ENCODE peak calls at places on chromosomes 1 and 21, in five cellular contexts. B, N, L, E and P are unnamed samples.

GRCh38 chr1:93620841-93621210 is 60.8 kb downstream of the BCAR3 start:
- DNase-seq in B (no peak), N (no peak), L (no peak), E (no peak), P (no peak)

GRCh38 chr1:56063461-56063860 is 515.9 kb downstream of the PLPP3 start:
- DNase-seq in B (no peak), N (no peak), L (no peak), E (no peak), P (no peak)

GRCh38 chr1:28877132-28877781 is 37.1 kb upstream of the EPB41 start:
- DNase-seq in B (peak), N (peak), L (peak), E (peak), P (peak)

GRCh38 chr1:204889681-204890373 is 19.2 kb downstream of the NFASC start:
- DNase-seq in B (no peak), N (no peak), L (no peak), E (no peak), P (no peak)

GRCh38 chr1:42946120-42947009 is 12.3 kb downstream of the SLC2A1 start:
- DNase-seq in B (no peak), N (no peak), L (no peak), E (no peak), P (no peak)

GRCh38 chr1:228211091-228211870 is 3.4 kb downstream of the OBSCN start:
- DNase-seq in B (no peak), N (no peak), L (no peak), E (no peak), P (no peak)

GRCh38 chr21:29148535-29148934 is 18.1 kb downstream of the MAP3K7CL start:
- DNase-seq in B (no peak), N (no peak), L (no peak), E (no peak), P (no peak)

GRCh38 chr1:210360852-210361477 is 32.3 kb downstream of the HHAT start:
- DNase-seq in B (no peak), N (no peak), L (no peak), E (no peak), P (no peak)

GRCh38 chr1:19327736-19328135 is 15.6 kb downstream of the SLC66A1 start:
- DNase-seq in B (no peak), N (no peak), L (no peak), E (no peak), P (no peak)

GRCh38 chr1:64878931-64879710 is 87.2 kb downstream of the JAK1 start:
- DNase-seq in B (no peak), N (no peak), L (no peak), E (no peak), P (no peak)

GRCh38 chr1:7953850-7954609 is 7.5 kb upstream of the PARK7 start:
- DNase-seq in B (peak), N (peak), L (peak), E (peak), P (peak)

GRCh38 chr1:33367488-33368405 is 46.8 kb upstream of the A3GALT2 start:
- DNase-seq in B (peak), N (peak), L (peak), E (peak), P (peak)

GRCh38 chr1:147185442-147185841 is 13.2 kb upstream of the PRKAB2 start:
- DNase-seq in B (no peak), N (no peak), L (no peak), E (no peak), P (no peak)

GRCh38 chr21:32733356-32733755 is 5.5 kb upstream of the SYNJ1 start:
- DNase-seq in B (no peak), N (no peak), L (no peak), E (no peak), P (no peak)

GRCh38 chr1:1366699-1367067 is 8.3 kb downstream of the AURKAIP1 start:
- DNase-seq in B (no peak), N (no peak), L (no peak), E (no peak), P (no peak)

GRCh38 chr21:15210235-15210678 is 145.5 kb upstream of the NRIP1 start:
- DNase-seq in B (no peak), N (no peak), L (no peak), E (peak), P (peak)

GRCh38 chr1:159835862-159836518 is 9.3 kb downstream of the SLAMF8 start:
- DNase-seq in B (no peak), N (no peak), L (no peak), E (no peak), P (no peak)

GRCh38 chr21:38263493-38263892 is 6.7 kb downstream of the KCNJ15 start:
- DNase-seq in B (no peak), N (no peak), L (no peak), E (no peak), P (no peak)

GRCh38 chr1:154436433-154436832 is 31.3 kb downstream of the IL6R start:
- DNase-seq in B (no peak), N (no peak), L (no peak), E (no peak), P (no peak)

GRCh38 chr1:25050165-25050564 is 120.1 kb upstream of the RUNX3 start:
- DNase-seq in B (no peak), N (no peak), L (no peak), E (no peak), P (no peak)

GRCh38 chr1:9643351-9644256 is 7.9 kb upstream of the PIK3CD start:
- DNase-seq in B (no peak), N (no peak), L (peak), E (peak), P (no peak)

GRCh38 chr1:154968731-154969130 is 1.8 kb downstream of the SHC1 start:
- DNase-seq in B (no peak), N (no peak), L (no peak), E (no peak), P (no peak)